ENCODE peak calls at places on chromosome 6, in eight cellular contexts. One of them, this sample, is unnamed.
A peak's percentile ranks its signal among the peaks of the same experiment; 100 is the strongest.

GRCh38 chr6:25035451-25036435 is 100.0 kb upstream of the RIPOR2 start:
- ATAC-seq in upper lobe of left lung: peak; percentile 61
- ATAC-seq in HCT116: no peak
- ATAC-seq in GM12878: peak; percentile 71
- ATAC-seq in Panc1: peak; percentile 45
- ATAC-seq in GM23338: no peak
- ATAC-seq in HepG2: peak; percentile 68
- ATAC-seq in K562: peak; percentile 90
- ATAC-seq in this sample: no peak

GRCh38 chr6:43325876-43326275 is 17.2 kb upstream of the CRIP3 start:
- ATAC-seq in upper lobe of left lung: no peak
- ATAC-seq in HCT116: no peak
- ATAC-seq in GM12878: no peak
- ATAC-seq in Panc1: no peak
- ATAC-seq in GM23338: no peak
- ATAC-seq in HepG2: no peak
- ATAC-seq in K562: no peak
- ATAC-seq in this sample: no peak

GRCh38 chr6:41974281-41974825 is 32.7 kb upstream of the CCND3 start:
- ATAC-seq in upper lobe of left lung: no peak
- ATAC-seq in HCT116: no peak
- ATAC-seq in GM12878: no peak
- ATAC-seq in Panc1: no peak
- ATAC-seq in GM23338: no peak
- ATAC-seq in HepG2: no peak
- ATAC-seq in K562: no peak
- ATAC-seq in this sample: no peak

GRCh38 chr6:164845773-164846172 is 463.6 kb downstream of the C6orf118 start:
- ATAC-seq in upper lobe of left lung: no peak
- ATAC-seq in HCT116: no peak
- ATAC-seq in GM12878: no peak
- ATAC-seq in Panc1: no peak
- ATAC-seq in GM23338: no peak
- ATAC-seq in HepG2: no peak
- ATAC-seq in K562: no peak
- ATAC-seq in this sample: no peak

GRCh38 chr6:6970851-6971250 is 136.9 kb upstream of the RREB1 start:
- ATAC-seq in upper lobe of left lung: no peak
- ATAC-seq in HCT116: no peak
- ATAC-seq in GM12878: no peak
- ATAC-seq in Panc1: no peak
- ATAC-seq in GM23338: no peak
- ATAC-seq in HepG2: no peak
- ATAC-seq in K562: no peak
- ATAC-seq in this sample: no peak

GRCh38 chr6:16781348-16782169 is 20.3 kb upstream of the ATXN1 start:
- ATAC-seq in upper lobe of left lung: peak; percentile 11
- ATAC-seq in HCT116: peak; percentile 51
- ATAC-seq in GM12878: no peak
- ATAC-seq in Panc1: no peak
- ATAC-seq in GM23338: no peak
- ATAC-seq in HepG2: no peak
- ATAC-seq in K562: peak; percentile 77
- ATAC-seq in this sample: no peak

GRCh38 chr6:3987072-3987471 is 91.9 kb downstream of the FAM217A start:
- ATAC-seq in upper lobe of left lung: no peak
- ATAC-seq in HCT116: no peak
- ATAC-seq in GM12878: no peak
- ATAC-seq in Panc1: no peak
- ATAC-seq in GM23338: peak; percentile 33
- ATAC-seq in HepG2: peak; percentile 50
- ATAC-seq in K562: no peak
- ATAC-seq in this sample: no peak

GRCh38 chr6:141153563-141153962 is 979.2 kb upstream of the GJE1 start:
- ATAC-seq in upper lobe of left lung: no peak
- ATAC-seq in HCT116: no peak
- ATAC-seq in GM12878: peak; percentile 75
- ATAC-seq in Panc1: no peak
- ATAC-seq in GM23338: peak; percentile 85
- ATAC-seq in HepG2: no peak
- ATAC-seq in K562: no peak
- ATAC-seq in this sample: no peak

GRCh38 chr6:156825475-156825874 is 48.3 kb downstream of the ARID1B start:
- ATAC-seq in upper lobe of left lung: no peak
- ATAC-seq in HCT116: no peak
- ATAC-seq in GM12878: no peak
- ATAC-seq in Panc1: no peak
- ATAC-seq in GM23338: no peak
- ATAC-seq in HepG2: no peak
- ATAC-seq in K562: no peak
- ATAC-seq in this sample: no peak

GRCh38 chr6:134221250-134221649 is 96.7 kb downstream of the SGK1 start:
- ATAC-seq in upper lobe of left lung: no peak
- ATAC-seq in HCT116: no peak
- ATAC-seq in GM12878: no peak
- ATAC-seq in Panc1: no peak
- ATAC-seq in GM23338: no peak
- ATAC-seq in HepG2: no peak
- ATAC-seq in K562: no peak
- ATAC-seq in this sample: no peak

GRCh38 chr6:132101550-132101949 is 150.4 kb upstream of the CCN2 start:
- ATAC-seq in upper lobe of left lung: no peak
- ATAC-seq in HCT116: no peak
- ATAC-seq in GM12878: no peak
- ATAC-seq in Panc1: no peak
- ATAC-seq in GM23338: no peak
- ATAC-seq in HepG2: no peak
- ATAC-seq in K562: no peak
- ATAC-seq in this sample: no peak

GRCh38 chr6:21441386-21441785 is 152.2 kb upstream of the SOX4 start:
- ATAC-seq in upper lobe of left lung: no peak
- ATAC-seq in HCT116: no peak
- ATAC-seq in GM12878: no peak
- ATAC-seq in Panc1: no peak
- ATAC-seq in GM23338: no peak
- ATAC-seq in HepG2: no peak
- ATAC-seq in K562: no peak
- ATAC-seq in this sample: no peak

GRCh38 chr6:21101694-21102093 is 491.9 kb upstream of the SOX4 start:
- ATAC-seq in upper lobe of left lung: no peak
- ATAC-seq in HCT116: no peak
- ATAC-seq in GM12878: no peak
- ATAC-seq in Panc1: no peak
- ATAC-seq in GM23338: no peak
- ATAC-seq in HepG2: no peak
- ATAC-seq in K562: peak; percentile 84
- ATAC-seq in this sample: no peak

GRCh38 chr6:1514078-1514477 is 95.6 kb upstream of the FOXC1 start:
- ATAC-seq in upper lobe of left lung: no peak
- ATAC-seq in HCT116: no peak
- ATAC-seq in GM12878: no peak
- ATAC-seq in Panc1: no peak
- ATAC-seq in GM23338: no peak
- ATAC-seq in HepG2: no peak
- ATAC-seq in K562: no peak
- ATAC-seq in this sample: no peak

GRCh38 chr6:149864578-149865535 is 698 bp upstream of the LRP11 start:
- ATAC-seq in upper lobe of left lung: peak; percentile 72
- ATAC-seq in HCT116: peak; percentile 23
- ATAC-seq in GM12878: peak; percentile 75
- ATAC-seq in Panc1: peak; percentile 31
- ATAC-seq in GM23338: peak; percentile 18
- ATAC-seq in HepG2: peak; percentile 19
- ATAC-seq in K562: peak; percentile 45
- ATAC-seq in this sample: peak; percentile 44

GRCh38 chr6:163354779-163355431 is 59.6 kb upstream of the QKI start:
- ATAC-seq in upper lobe of left lung: peak; percentile 34
- ATAC-seq in HCT116: no peak
- ATAC-seq in GM12878: peak; percentile 70
- ATAC-seq in Panc1: no peak
- ATAC-seq in GM23338: no peak
- ATAC-seq in HepG2: peak; percentile 46
- ATAC-seq in K562: no peak
- ATAC-seq in this sample: no peak

GRCh38 chr6:53302678-53303360 is 45.9 kb downstream of the ELOVL5 start:
- ATAC-seq in upper lobe of left lung: no peak
- ATAC-seq in HCT116: no peak
- ATAC-seq in GM12878: no peak
- ATAC-seq in Panc1: peak; percentile 50
- ATAC-seq in GM23338: no peak
- ATAC-seq in HepG2: no peak
- ATAC-seq in K562: no peak
- ATAC-seq in this sample: peak; percentile 48

GRCh38 chr6:37155394-37156312 is 14.3 kb upstream of the PIM1 start:
- ATAC-seq in upper lobe of left lung: no peak
- ATAC-seq in HCT116: no peak
- ATAC-seq in GM12878: peak; percentile 91
- ATAC-seq in Panc1: peak; percentile 48
- ATAC-seq in GM23338: peak; percentile 39
- ATAC-seq in HepG2: peak; percentile 59
- ATAC-seq in K562: peak; percentile 84
- ATAC-seq in this sample: no peak
- TF ChIP-seq POLR2AphosphoS5 in upper lobe of left lung: no peak
- TF ChIP-seq POLR2AphosphoS5 in HCT116: no peak
- TF ChIP-seq POLR2AphosphoS5 in GM12878: peak; percentile 50
- TF ChIP-seq POLR2AphosphoS5 in Panc1: no peak
- TF ChIP-seq POLR2AphosphoS5 in GM23338: no peak
- TF ChIP-seq POLR2AphosphoS5 in HepG2: no peak
- TF ChIP-seq POLR2AphosphoS5 in K562: no peak
- TF ChIP-seq POLR2AphosphoS5 in this sample: no peak

GRCh38 chr6:106122306-106122940 is 36.3 kb downstream of the PRDM1 start:
- ATAC-seq in upper lobe of left lung: no peak
- ATAC-seq in HCT116: no peak
- ATAC-seq in GM12878: no peak
- ATAC-seq in Panc1: no peak
- ATAC-seq in GM23338: no peak
- ATAC-seq in HepG2: no peak
- ATAC-seq in K562: no peak
- ATAC-seq in this sample: no peak

GRCh38 chr6:106118835-106119443 is 32.8 kb downstream of the PRDM1 start:
- ATAC-seq in upper lobe of left lung: no peak
- ATAC-seq in HCT116: no peak
- ATAC-seq in GM12878: no peak
- ATAC-seq in Panc1: no peak
- ATAC-seq in GM23338: no peak
- ATAC-seq in HepG2: no peak
- ATAC-seq in K562: no peak
- ATAC-seq in this sample: no peak

GRCh38 chr6:106117579-106117978 is 31.4 kb downstream of the PRDM1 start:
- ATAC-seq in upper lobe of left lung: no peak
- ATAC-seq in HCT116: no peak
- ATAC-seq in GM12878: peak; percentile 24
- ATAC-seq in Panc1: no peak
- ATAC-seq in GM23338: no peak
- ATAC-seq in HepG2: no peak
- ATAC-seq in K562: peak; percentile 33
- ATAC-seq in this sample: no peak

GRCh38 chr6:106119991-106120390 is 33.9 kb downstream of the PRDM1 start:
- ATAC-seq in upper lobe of left lung: no peak
- ATAC-seq in HCT116: no peak
- ATAC-seq in GM12878: no peak
- ATAC-seq in Panc1: no peak
- ATAC-seq in GM23338: no peak
- ATAC-seq in HepG2: no peak
- ATAC-seq in K562: no peak
- ATAC-seq in this sample: no peak

GRCh38 chr6:106119526-106119925 is 33.4 kb downstream of the PRDM1 start:
- ATAC-seq in upper lobe of left lung: peak; percentile 79
- ATAC-seq in HCT116: peak; percentile 78
- ATAC-seq in GM12878: no peak
- ATAC-seq in Panc1: no peak
- ATAC-seq in GM23338: no peak
- ATAC-seq in HepG2: no peak
- ATAC-seq in K562: no peak
- ATAC-seq in this sample: no peak
- TF ChIP-seq POLR2AphosphoS5 in upper lobe of left lung: peak; percentile 21
- TF ChIP-seq POLR2AphosphoS5 in HCT116: no peak
- TF ChIP-seq POLR2AphosphoS5 in GM12878: no peak
- TF ChIP-seq POLR2AphosphoS5 in Panc1: no peak
- TF ChIP-seq POLR2AphosphoS5 in GM23338: no peak
- TF ChIP-seq POLR2AphosphoS5 in HepG2: no peak
- TF ChIP-seq POLR2AphosphoS5 in K562: no peak
- TF ChIP-seq POLR2AphosphoS5 in this sample: no peak

GRCh38 chr6:169664227-169664626 is 37.6 kb downstream of the WDR27 start:
- ATAC-seq in upper lobe of left lung: no peak
- ATAC-seq in HCT116: no peak
- ATAC-seq in GM12878: no peak
- ATAC-seq in Panc1: no peak
- ATAC-seq in GM23338: no peak
- ATAC-seq in HepG2: no peak
- ATAC-seq in K562: no peak
- ATAC-seq in this sample: no peak

GRCh38 chr6:169663468-169663867 is 38.4 kb downstream of the WDR27 start:
- ATAC-seq in upper lobe of left lung: peak; percentile 5
- ATAC-seq in HCT116: no peak
- ATAC-seq in GM12878: no peak
- ATAC-seq in Panc1: no peak
- ATAC-seq in GM23338: no peak
- ATAC-seq in HepG2: no peak
- ATAC-seq in K562: no peak
- ATAC-seq in this sample: no peak

GRCh38 chr6:169656626-169657610 is 44.9 kb downstream of the WDR27 start:
- ATAC-seq in upper lobe of left lung: no peak
- ATAC-seq in HCT116: no peak
- ATAC-seq in GM12878: no peak
- ATAC-seq in Panc1: no peak
- ATAC-seq in GM23338: no peak
- ATAC-seq in HepG2: no peak
- ATAC-seq in K562: no peak
- ATAC-seq in this sample: no peak

GRCh38 chr6:169661357-169661756 is 40.5 kb downstream of the WDR27 start:
- ATAC-seq in upper lobe of left lung: no peak
- ATAC-seq in HCT116: no peak
- ATAC-seq in GM12878: no peak
- ATAC-seq in Panc1: no peak
- ATAC-seq in GM23338: no peak
- ATAC-seq in HepG2: no peak
- ATAC-seq in K562: no peak
- ATAC-seq in this sample: no peak

GRCh38 chr6:169659820-169660610 is 41.8 kb downstream of the WDR27 start:
- ATAC-seq in upper lobe of left lung: no peak
- ATAC-seq in HCT116: no peak
- ATAC-seq in GM12878: no peak
- ATAC-seq in Panc1: no peak
- ATAC-seq in GM23338: no peak
- ATAC-seq in HepG2: no peak
- ATAC-seq in K562: no peak
- ATAC-seq in this sample: no peak
- TF ChIP-seq POLR2AphosphoS5 in upper lobe of left lung: no peak
- TF ChIP-seq POLR2AphosphoS5 in HCT116: no peak
- TF ChIP-seq POLR2AphosphoS5 in GM12878: no peak
- TF ChIP-seq POLR2AphosphoS5 in Panc1: no peak
- TF ChIP-seq POLR2AphosphoS5 in GM23338: no peak
- TF ChIP-seq POLR2AphosphoS5 in HepG2: no peak
- TF ChIP-seq POLR2AphosphoS5 in K562: no peak
- TF ChIP-seq POLR2AphosphoS5 in this sample: no peak

DNA sequence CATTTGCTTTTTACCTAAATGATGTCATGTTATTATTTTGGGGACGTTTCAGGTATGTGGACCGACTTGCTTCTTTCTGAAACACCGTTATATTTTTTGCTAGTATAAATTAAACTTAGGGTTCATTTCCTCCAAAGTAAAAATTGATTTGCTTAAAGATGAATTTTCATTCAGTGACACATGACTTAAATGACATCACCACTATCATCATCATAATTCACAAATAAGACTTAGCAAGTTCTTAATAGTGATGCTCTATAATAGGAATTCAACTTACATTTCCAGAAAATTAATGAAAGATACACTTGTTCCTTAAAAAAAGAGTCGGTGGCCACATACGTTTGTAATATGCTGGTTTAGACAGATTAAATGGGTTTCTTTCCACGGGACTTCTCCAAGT is 9.3 kb downstream of the IRF4 start:
- ATAC-seq in upper lobe of left lung: no peak
- ATAC-seq in HCT116: no peak
- ATAC-seq in GM12878: no peak
- ATAC-seq in Panc1: no peak
- ATAC-seq in GM23338: no peak
- ATAC-seq in HepG2: no peak
- ATAC-seq in K562: no peak
- ATAC-seq in this sample: no peak
- TF ChIP-seq POLR2AphosphoS5 in upper lobe of left lung: no peak
- TF ChIP-seq POLR2AphosphoS5 in HCT116: no peak
- TF ChIP-seq POLR2AphosphoS5 in GM12878: no peak
- TF ChIP-seq POLR2AphosphoS5 in Panc1: no peak
- TF ChIP-seq POLR2AphosphoS5 in GM23338: no peak
- TF ChIP-seq POLR2AphosphoS5 in HepG2: no peak
- TF ChIP-seq POLR2AphosphoS5 in K562: no peak
- TF ChIP-seq POLR2AphosphoS5 in this sample: no peak